ENCODE peak calls at places on chromosome 7, in six cellular contexts. One of them, this sample, is unnamed.
A peak's percentile ranks its signal among the peaks of the same experiment; 100 is the strongest.

GRCh38 chr7:106774768-106775551 is 90.1 kb upstream of the PIK3CG start:
- DNase-seq in GM13976: no peak
- DNase-seq in Calu3: peak; percentile 85
- DNase-seq in HFF-Myc: no peak
- DNase-seq in upper lobe of right lung: no peak
- DNase-seq in tibial nerve: no peak
- DNase-seq in this sample: no peak

GRCh38 chr7:112134039-112134438 is 72.2 kb downstream of the DOCK4 start:
- DNase-seq in GM13976: no peak
- DNase-seq in Calu3: no peak
- DNase-seq in HFF-Myc: no peak
- DNase-seq in upper lobe of right lung: no peak
- DNase-seq in tibial nerve: no peak
- DNase-seq in this sample: no peak

GRCh38 chr7:2497500-2498336 is 21.5 kb upstream of the GRIFIN start:
- DNase-seq in GM13976: no peak
- DNase-seq in Calu3: no peak
- DNase-seq in HFF-Myc: no peak
- DNase-seq in upper lobe of right lung: no peak
- DNase-seq in tibial nerve: no peak
- DNase-seq in this sample: no peak

GRCh38 chr7:99624487-99624886 is 7.7 kb downstream of the ZSCAN25 start:
- DNase-seq in GM13976: no peak
- DNase-seq in Calu3: no peak
- DNase-seq in HFF-Myc: no peak
- DNase-seq in upper lobe of right lung: no peak
- DNase-seq in tibial nerve: no peak
- DNase-seq in this sample: no peak

GRCh38 chr7:140667476-140667875 is 5.3 kb upstream of the ADCK2 start:
- DNase-seq in GM13976: no peak
- DNase-seq in Calu3: no peak
- DNase-seq in HFF-Myc: no peak
- DNase-seq in upper lobe of right lung: no peak
- DNase-seq in tibial nerve: no peak
- DNase-seq in this sample: no peak

GRCh38 chr7:130365511-130366441 is 14.5 kb upstream of the CPA1 start:
- DNase-seq in GM13976: peak; percentile 60
- DNase-seq in Calu3: no peak
- DNase-seq in HFF-Myc: peak; percentile 72
- DNase-seq in upper lobe of right lung: no peak
- DNase-seq in tibial nerve: peak; percentile 41
- DNase-seq in this sample: no peak

GRCh38 chr7:29806793-29807178 is 478 bp downstream of the WIPF3 start:
- DNase-seq in GM13976: peak; percentile 28
- DNase-seq in Calu3: no peak
- DNase-seq in HFF-Myc: no peak
- DNase-seq in upper lobe of right lung: no peak
- DNase-seq in tibial nerve: no peak
- DNase-seq in this sample: no peak

GRCh38 chr7:126780993-126781392 is 471.7 kb downstream of the GRM8 start:
- DNase-seq in GM13976: no peak
- DNase-seq in Calu3: no peak
- DNase-seq in HFF-Myc: no peak
- DNase-seq in upper lobe of right lung: no peak
- DNase-seq in tibial nerve: no peak
- DNase-seq in this sample: no peak

GRCh38 chr7:50184266-50184665 is 91.2 kb upstream of the ZPBP start:
- DNase-seq in GM13976: no peak
- DNase-seq in Calu3: no peak
- DNase-seq in HFF-Myc: no peak
- DNase-seq in upper lobe of right lung: no peak
- DNase-seq in tibial nerve: no peak
- DNase-seq in this sample: no peak

GRCh38 chr7:7321681-7322080 is 139.3 kb downstream of the C1GALT1 start:
- DNase-seq in GM13976: peak; percentile 56
- DNase-seq in Calu3: peak; percentile 49
- DNase-seq in HFF-Myc: no peak
- DNase-seq in upper lobe of right lung: no peak
- DNase-seq in tibial nerve: no peak
- DNase-seq in this sample: no peak

GRCh38 chr7:80139179-80139578 is 4.5 kb downstream of the GNAI1 start:
- DNase-seq in GM13976: no peak
- DNase-seq in Calu3: no peak
- DNase-seq in HFF-Myc: no peak
- DNase-seq in upper lobe of right lung: no peak
- DNase-seq in tibial nerve: no peak
- DNase-seq in this sample: no peak

GRCh38 chr7:148537435-148537834 is 53.1 kb upstream of the C7orf33 start:
- DNase-seq in GM13976: peak; percentile 50
- DNase-seq in Calu3: no peak
- DNase-seq in HFF-Myc: no peak
- DNase-seq in upper lobe of right lung: no peak
- DNase-seq in tibial nerve: no peak
- DNase-seq in this sample: no peak

GRCh38 chr7:54664235-54665228 is 94.5 kb downstream of the SEC61G start:
- DNase-seq in GM13976: peak; percentile 78
- DNase-seq in Calu3: peak; percentile 88
- DNase-seq in HFF-Myc: no peak
- DNase-seq in upper lobe of right lung: peak; percentile 73
- DNase-seq in tibial nerve: no peak
- DNase-seq in this sample: no peak

GRCh38 chr7:16080131-16080530 is 341.2 kb downstream of the CRPPA start:
- DNase-seq in GM13976: no peak
- DNase-seq in Calu3: no peak
- DNase-seq in HFF-Myc: no peak
- DNase-seq in upper lobe of right lung: no peak
- DNase-seq in tibial nerve: no peak
- DNase-seq in this sample: no peak

GRCh38 chr7:74185016-74185415 is 10.9 kb downstream of the EIF4H start:
- DNase-seq in GM13976: no peak
- DNase-seq in Calu3: no peak
- DNase-seq in HFF-Myc: no peak
- DNase-seq in upper lobe of right lung: no peak
- DNase-seq in tibial nerve: no peak
- DNase-seq in this sample: no peak

GRCh38 chr7:131383417-131383816 is 55.7 kb downstream of the MKLN1 start:
- DNase-seq in GM13976: no peak
- DNase-seq in Calu3: no peak
- DNase-seq in HFF-Myc: no peak
- DNase-seq in upper lobe of right lung: no peak
- DNase-seq in tibial nerve: no peak
- DNase-seq in this sample: no peak

GRCh38 chr7:116591202-116592040 is 66.6 kb downstream of the CAV1 start:
- DNase-seq in GM13976: peak; percentile 7
- DNase-seq in Calu3: no peak
- DNase-seq in HFF-Myc: no peak
- DNase-seq in upper lobe of right lung: no peak
- DNase-seq in tibial nerve: no peak
- DNase-seq in this sample: no peak

GRCh38 chr7:23530355-23530754 is 1.4 kb downstream of the TRA2A start:
- DNase-seq in GM13976: peak; percentile 68
- DNase-seq in Calu3: peak; percentile 56
- DNase-seq in HFF-Myc: no peak
- DNase-seq in upper lobe of right lung: no peak
- DNase-seq in tibial nerve: no peak
- DNase-seq in this sample: no peak

GRCh38 chr7:104317944-104318629 is 10.3 kb upstream of the LHFPL3 start:
- DNase-seq in GM13976: no peak
- DNase-seq in Calu3: no peak
- DNase-seq in HFF-Myc: no peak
- DNase-seq in upper lobe of right lung: no peak
- DNase-seq in tibial nerve: no peak
- DNase-seq in this sample: no peak

GRCh38 chr7:90708841-90709317 is 112.8 kb downstream of the CDK14 start:
- DNase-seq in GM13976: peak; percentile 10
- DNase-seq in Calu3: peak; percentile 32
- DNase-seq in HFF-Myc: no peak
- DNase-seq in upper lobe of right lung: no peak
- DNase-seq in tibial nerve: no peak
- DNase-seq in this sample: no peak

GRCh38 chr7:27108390-27109127 is 6.1 kb upstream of the HOXA2 start:
- DNase-seq in GM13976: no peak
- DNase-seq in Calu3: no peak
- DNase-seq in HFF-Myc: no peak
- DNase-seq in upper lobe of right lung: no peak
- DNase-seq in tibial nerve: no peak
- DNase-seq in this sample: no peak

GRCh38 chr7:74032191-74032490 is 4.2 kb downstream of the ELN start:
- DNase-seq in GM13976: no peak
- DNase-seq in Calu3: no peak
- DNase-seq in HFF-Myc: no peak
- DNase-seq in upper lobe of right lung: no peak
- DNase-seq in tibial nerve: peak; percentile 59
- DNase-seq in this sample: no peak

GRCh38 chr7:46257766-46258448 is 336.8 kb upstream of the IGFBP3 start:
- DNase-seq in GM13976: no peak
- DNase-seq in Calu3: peak; percentile 59
- DNase-seq in HFF-Myc: peak; percentile 43
- DNase-seq in upper lobe of right lung: no peak
- DNase-seq in tibial nerve: no peak
- DNase-seq in this sample: no peak

GRCh38 chr7:85890244-85890811 is 703.5 kb upstream of the SEMA3D start:
- DNase-seq in GM13976: peak; percentile 39
- DNase-seq in Calu3: no peak
- DNase-seq in HFF-Myc: no peak
- DNase-seq in upper lobe of right lung: no peak
- DNase-seq in tibial nerve: no peak
- DNase-seq in this sample: no peak
- TF ChIP-seq CTCF in GM13976: no peak
- TF ChIP-seq CTCF in Calu3: no peak
- TF ChIP-seq CTCF in HFF-Myc: peak; percentile 27
- TF ChIP-seq CTCF in upper lobe of right lung: peak; percentile 56
- TF ChIP-seq CTCF in tibial nerve: peak; percentile 42
- TF ChIP-seq CTCF in this sample: no peak

DNA sequence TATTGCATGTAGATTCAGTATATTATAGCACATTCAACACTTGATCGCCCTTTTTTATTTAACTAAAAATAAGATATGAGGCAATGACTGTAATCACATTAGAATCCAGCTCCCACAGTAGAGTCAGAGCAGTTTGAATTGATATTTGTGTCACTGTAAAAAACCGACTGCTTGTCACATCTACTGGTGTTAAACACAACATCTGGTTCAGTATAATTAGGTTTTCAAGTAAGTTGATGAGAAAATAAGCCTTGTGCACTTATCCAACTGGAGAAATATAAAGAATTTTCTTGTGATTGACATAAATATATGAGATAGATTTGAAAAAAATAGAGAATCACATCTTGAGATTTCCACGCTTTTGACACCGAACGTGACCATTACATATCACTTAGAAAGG is 69.0 kb downstream of the CHRM2 start:
- DNase-seq in GM13976: no peak
- DNase-seq in Calu3: no peak
- DNase-seq in HFF-Myc: no peak
- DNase-seq in upper lobe of right lung: no peak
- DNase-seq in tibial nerve: no peak
- DNase-seq in this sample: no peak
- TF ChIP-seq CTCF in GM13976: no peak
- TF ChIP-seq CTCF in Calu3: no peak
- TF ChIP-seq CTCF in HFF-Myc: no peak
- TF ChIP-seq CTCF in upper lobe of right lung: no peak
- TF ChIP-seq CTCF in tibial nerve: no peak
- TF ChIP-seq CTCF in this sample: no peak

DNA sequence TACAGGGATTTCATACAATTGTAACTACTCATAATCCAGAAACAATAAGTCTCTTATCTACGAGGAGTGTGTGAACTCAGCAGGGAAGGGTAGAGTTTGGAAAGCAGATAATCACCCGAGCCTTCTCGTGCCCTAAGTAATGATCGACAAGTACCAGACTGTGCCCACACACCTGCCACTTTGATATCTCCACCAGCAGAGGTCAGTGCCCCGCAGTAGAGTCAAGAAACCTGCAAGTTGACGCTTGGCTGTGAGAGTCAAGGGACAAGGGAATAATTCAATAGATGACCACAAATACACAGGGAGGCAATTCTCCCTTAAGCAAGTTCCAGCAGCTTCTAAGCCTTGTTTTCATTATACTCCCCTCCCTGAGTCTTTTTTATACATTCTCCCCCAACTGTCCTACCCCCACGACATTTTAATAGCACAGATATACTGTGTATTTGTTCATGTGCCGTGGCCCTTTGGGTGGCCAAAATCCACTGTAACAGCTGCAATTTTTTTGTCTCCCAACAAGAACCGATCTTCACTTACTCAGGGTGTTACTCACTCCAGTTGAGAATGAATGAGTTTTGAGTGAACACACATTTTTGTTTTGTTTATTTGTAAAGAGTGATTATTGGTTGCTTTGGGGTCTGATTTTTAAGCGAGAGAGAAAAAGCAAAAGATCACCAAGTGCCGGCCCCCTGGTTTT is 106.9 kb upstream of the RHEB start:
- DNase-seq in GM13976: no peak
- DNase-seq in Calu3: peak; percentile 69
- DNase-seq in HFF-Myc: no peak
- DNase-seq in upper lobe of right lung: no peak
- DNase-seq in tibial nerve: no peak
- DNase-seq in this sample: no peak
- TF ChIP-seq CTCF in GM13976: no peak
- TF ChIP-seq CTCF in Calu3: peak; percentile 60
- TF ChIP-seq CTCF in HFF-Myc: peak; percentile 22
- TF ChIP-seq CTCF in upper lobe of right lung: peak; percentile 49
- TF ChIP-seq CTCF in tibial nerve: peak; percentile 32
- TF ChIP-seq CTCF in this sample: no peak

GRCh38 chr7:158976468-158976848 is 120.1 kb downstream of the DYNC2I1 start:
- DNase-seq in GM13976: peak; percentile 59
- DNase-seq in Calu3: no peak
- DNase-seq in HFF-Myc: no peak
- DNase-seq in upper lobe of right lung: no peak
- DNase-seq in tibial nerve: no peak
- DNase-seq in this sample: no peak

GRCh38 chr7:158975526-158976467 is 119.4 kb downstream of the DYNC2I1 start:
- DNase-seq in GM13976: no peak
- DNase-seq in Calu3: peak; percentile 49
- DNase-seq in HFF-Myc: no peak
- DNase-seq in upper lobe of right lung: no peak
- DNase-seq in tibial nerve: no peak
- DNase-seq in this sample: no peak

GRCh38 chr7:158971214-158971613 is 114.9 kb downstream of the DYNC2I1 start:
- DNase-seq in GM13976: no peak
- DNase-seq in Calu3: no peak
- DNase-seq in HFF-Myc: no peak
- DNase-seq in upper lobe of right lung: no peak
- DNase-seq in tibial nerve: no peak
- DNase-seq in this sample: no peak

GRCh38 chr7:158973941-158974785 is 117.8 kb downstream of the DYNC2I1 start:
- DNase-seq in GM13976: no peak
- DNase-seq in Calu3: no peak
- DNase-seq in HFF-Myc: no peak
- DNase-seq in upper lobe of right lung: no peak
- DNase-seq in tibial nerve: no peak
- DNase-seq in this sample: no peak

DNA sequence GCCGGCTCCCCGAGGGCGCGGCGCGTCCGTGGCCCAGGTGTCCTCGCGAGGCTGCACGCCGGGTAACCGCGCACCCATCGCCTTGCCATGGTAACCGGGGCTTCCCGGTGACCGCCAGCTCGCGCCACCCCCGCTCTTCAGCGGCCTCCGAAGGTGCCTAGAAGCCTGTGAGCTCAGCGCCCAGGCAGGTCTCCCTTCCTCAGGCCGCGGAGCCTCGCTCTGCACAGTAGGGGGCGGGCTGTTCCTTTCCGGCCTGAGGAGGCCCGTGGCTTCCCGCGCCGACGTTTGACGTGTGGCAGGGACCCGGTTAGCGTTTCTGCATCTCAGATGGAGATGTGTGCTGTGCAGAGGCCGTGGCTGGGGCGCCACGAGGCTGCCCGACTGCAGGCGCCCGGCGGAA is 117.1 kb downstream of the DYNC2I1 start:
- DNase-seq in GM13976: peak; percentile 78
- DNase-seq in Calu3: peak; percentile 60
- DNase-seq in HFF-Myc: no peak
- DNase-seq in upper lobe of right lung: no peak
- DNase-seq in tibial nerve: no peak
- DNase-seq in this sample: no peak
- TF ChIP-seq CTCF in GM13976: no peak
- TF ChIP-seq CTCF in Calu3: peak; percentile 32
- TF ChIP-seq CTCF in HFF-Myc: no peak
- TF ChIP-seq CTCF in upper lobe of right lung: peak; percentile 33
- TF ChIP-seq CTCF in tibial nerve: no peak
- TF ChIP-seq CTCF in this sample: no peak

This sample was measured in omental fat pad.